ENCODE peak calls at places on chromosomes 7 and 10, in seven cellular contexts. W is IMR-90, V is trophoblast cell, X is mesendoderm, I is mesenchymal stem cell, J is neuronal stem cell, U is H1. R is an unnamed sample.

GRCh38 chr7:94375713-94376112 is 19.0 kb upstream of the COL1A2 start:
- DNase-seq in V (no peak), U (no peak), J (no peak), X (peak), I (peak), W (peak), R (no peak)

GRCh38 chr7:27169658-27170493 is 4.2 kb downstream of the HOXA10 start:
- DNase-seq in W (no peak), X (peak), J (no peak), V (peak), I (peak), U (no peak), R (peak)

GRCh38 chr10:96395931-96396877 is 37.4 kb upstream of the OPALIN start:
- DNase-seq in V (peak), X (peak), J (peak), U (peak), I (peak), W (peak), R (peak)

GRCh38 chr10:61627266-61627665 is 35.5 kb upstream of the CABCOCO1 start:
- DNase-seq in V (no peak), X (no peak), W (peak), J (no peak), I (no peak), U (no peak), R (no peak)

GRCh38 chr7:8208661-8209060 is 53.3 kb downstream of the ICA1 start:
- DNase-seq in X (no peak), V (no peak), J (no peak), U (no peak), I (no peak), W (no peak), R (no peak)

GRCh38 chr7:42893341-42894242 is 18.3 kb downstream of the C7orf25 start:
- DNase-seq in X (peak), J (no peak), V (no peak), U (no peak), I (no peak), W (no peak), R (no peak)

GRCh38 chr7:138075350-138075749 is 909 bp upstream of the AKR1D1 start:
- DNase-seq in W (no peak), X (no peak), I (no peak), V (no peak), J (no peak), U (no peak), R (no peak)

GRCh38 chr10:75243426-75243825 is 7.7 kb upstream of the COMTD1 start:
- DNase-seq in I (no peak), U (no peak), V (no peak), W (no peak), J (no peak), X (no peak), R (no peak)

GRCh38 chr10:128029280-128029618 is 97.0 kb downstream of the MKI67 start:
- DNase-seq in I (no peak), V (no peak), X (no peak), U (no peak), J (no peak), W (no peak), R (no peak)

GRCh38 chr10:6520138-6520537 is 59.9 kb downstream of the PRKCQ start:
- DNase-seq in X (no peak), W (no peak), I (no peak), J (no peak), U (no peak), V (no peak), R (no peak)

GRCh38 chr10:110304394-110304779 is 333 bp downstream of the SMNDC1 start:
- DNase-seq in X (no peak), W (no peak), V (peak), U (no peak), I (no peak), J (no peak), R (no peak)

GRCh38 chr10:78817804-78818203 is 251.0 kb upstream of the ZMIZ1 start:
- DNase-seq in I (no peak), X (no peak), J (no peak), U (no peak), W (no peak), V (no peak), R (no peak)

GRCh38 chr10:105063796-105064195 is 422.7 kb downstream of the SORCS3 start:
- DNase-seq in I (no peak), W (no peak), V (no peak), X (peak), U (peak), J (peak), R (peak)

GRCh38 chr7:128211626-128212025 is 29.5 kb upstream of the LEP start:
- DNase-seq in X (no peak), W (no peak), U (no peak), J (no peak), I (no peak), V (no peak), R (no peak)

GRCh38 chr10:52769966-52770365 is 2.6 kb downstream of the MBL2 start:
- DNase-seq in W (no peak), V (no peak), J (no peak), X (no peak), I (no peak), U (peak), R (no peak)

GRCh38 chr10:69696073-69696731 is 66.2 kb downstream of the FAM241B start:
- DNase-seq in U (peak), V (peak), W (peak), J (peak), I (peak), X (peak), R (peak)

GRCh38 chr10:26697922-26698608 is 564 bp downstream of the PDSS1 start:
- DNase-seq in X (peak), I (peak), V (peak), J (no peak), W (no peak), U (no peak), R (no peak)

GRCh38 chr7:43018446-43018845 is 86.3 kb downstream of the MRPL32 start:
- DNase-seq in V (no peak), X (no peak), I (no peak), W (no peak), U (no peak), J (no peak), R (no peak)

GRCh38 chr7:128869944-128870285 is 7.3 kb downstream of the ATP6V1F start:
- DNase-seq in W (no peak), U (no peak), V (no peak), X (no peak), I (no peak), J (peak), R (peak)

GRCh38 chr7:30740417-30741181 is 11.3 kb upstream of the INMT start:
- DNase-seq in W (peak), X (peak), I (peak), U (peak), J (peak), V (peak), R (peak)

GRCh38 chr10:29386347-29386999 is 97.6 kb downstream of the LYZL1 start:
- DNase-seq in I (peak), U (no peak), V (peak), X (peak), J (peak), W (peak), R (no peak)

GRCh38 chr10:79390057-79390456 is 42.8 kb downstream of the PPIF start:
- DNase-seq in V (no peak), W (no peak), U (no peak), J (no peak), X (no peak), I (no peak), R (no peak)

DNA sequence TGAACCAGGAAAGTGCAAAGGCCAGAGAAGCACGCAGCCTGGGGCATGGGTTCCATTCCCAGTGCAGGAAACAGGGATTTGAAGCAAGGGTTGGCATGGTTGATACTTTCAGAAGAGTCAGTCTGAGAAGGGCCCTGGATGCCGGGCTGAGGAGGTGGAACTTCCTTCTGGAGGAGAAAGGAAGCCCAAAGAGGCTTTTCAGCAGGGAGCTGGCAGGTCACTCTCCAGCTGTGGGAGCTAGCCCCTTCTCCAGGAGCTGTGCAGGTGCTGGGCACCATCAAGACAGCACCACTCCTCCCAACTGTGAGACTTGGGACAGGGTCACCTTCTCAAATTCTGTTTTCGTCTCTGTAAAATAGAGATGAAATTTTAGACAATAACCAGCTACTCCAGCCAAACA is 169.8 kb downstream of the ZNF248 start:
- DNase-seq in U (no peak), W (no peak), V (no peak), J (no peak), X (no peak), I (no peak), R (no peak)
- H3K4ac ChIP-seq in U (no peak), W (no peak), V (no peak), J (no peak), X (no peak), I (no peak), R (no peak)

GRCh38 chr10:97570146-97570788 is 2.3 kb upstream of the ANKRD2 start:
- DNase-seq in I (no peak), X (no peak), W (no peak), J (no peak), U (no peak), V (no peak), R (no peak)

GRCh38 chr10:97573021-97573420 is 442 bp downstream of the ANKRD2 start:
- DNase-seq in I (peak), X (no peak), W (peak), U (no peak), J (no peak), V (peak), R (no peak)

GRCh38 chr10:97570789-97571536 is 1.6 kb upstream of the ANKRD2 start:
- DNase-seq in W (no peak), U (no peak), V (peak), I (no peak), J (no peak), X (no peak), R (no peak)

GRCh38 chr10:97572214-97572989 is at the start of gene ANKRD2:
- DNase-seq in V (peak), W (peak), X (peak), I (peak), U (peak), J (peak), R (peak)

DNA sequence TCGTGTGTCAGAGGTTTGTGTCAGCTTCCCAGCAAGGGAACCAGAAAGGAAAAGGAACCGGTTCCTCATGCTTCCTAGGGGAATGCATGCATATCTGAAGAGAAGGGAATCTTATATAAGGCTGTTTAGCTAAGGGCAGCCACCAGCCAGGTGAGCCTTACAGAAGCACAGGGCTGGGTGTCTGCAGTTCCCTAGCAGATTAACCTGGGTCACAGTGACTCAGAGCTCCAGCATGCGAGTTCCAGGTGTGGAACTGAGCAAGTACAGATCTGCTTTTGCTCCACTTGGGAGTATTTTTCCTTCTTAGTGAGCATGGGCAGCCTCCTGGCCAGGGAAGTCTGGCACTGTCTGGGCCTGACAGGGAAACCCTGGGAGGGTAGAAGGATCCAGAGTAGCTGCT is 957 bp upstream of the ANKRD2 start:
- DNase-seq in I (no peak), X (no peak), J (no peak), U (no peak), V (peak), W (no peak), R (no peak)
- H3K23ac ChIP-seq in I (no peak), X (peak), J (no peak), U (no peak), V (no peak), W (no peak), R (no peak)

DNA sequence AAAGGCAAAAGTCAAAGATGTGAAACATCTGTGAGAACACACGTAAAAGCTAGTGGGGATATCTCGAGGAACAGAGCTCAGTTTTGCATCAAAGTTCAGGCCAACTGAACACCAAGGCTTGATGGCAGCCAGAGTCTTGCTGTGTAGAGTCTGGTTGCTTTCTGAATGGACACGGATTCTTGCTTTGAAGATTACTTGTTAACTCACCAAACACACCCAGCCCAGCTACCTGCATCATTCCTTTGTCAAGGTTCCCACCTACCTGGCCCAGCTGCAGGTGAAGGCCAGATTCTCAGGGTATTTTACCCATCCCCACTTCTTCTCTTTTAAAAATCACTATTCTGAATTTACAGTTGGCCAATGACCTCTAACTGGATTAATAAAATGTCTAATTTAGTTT is 174.4 kb upstream of the PHYHIPL start:
- DNase-seq in W (no peak), V (peak), U (no peak), X (no peak), I (no peak), J (no peak), R (no peak)
- H3K4ac ChIP-seq in W (no peak), V (no peak), U (no peak), X (no peak), I (no peak), J (no peak), R (no peak)

DNA sequence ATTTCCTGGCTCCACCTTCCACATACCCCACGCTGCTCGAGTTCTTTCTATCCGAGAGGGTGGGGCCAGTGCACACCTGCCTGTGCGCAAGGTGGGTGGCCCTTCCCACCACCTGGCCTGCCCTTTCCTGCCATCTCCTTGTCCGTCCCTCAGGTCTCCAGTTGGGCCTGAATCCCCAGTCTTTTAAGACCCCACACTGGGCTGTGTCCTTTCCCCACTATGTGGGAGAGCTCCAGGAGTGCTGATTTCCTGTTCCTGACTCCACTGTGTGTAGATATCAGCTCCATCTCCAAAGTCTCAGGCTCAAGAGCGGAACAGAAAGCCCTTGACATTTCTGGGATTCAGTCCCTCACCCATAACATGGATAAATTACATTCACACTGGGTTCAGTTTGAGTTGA is 20.1 kb downstream of the LHPP start:
- DNase-seq in W (no peak), J (no peak), I (no peak), U (no peak), V (no peak), X (no peak), R (no peak)
- H3K23ac ChIP-seq in W (no peak), J (no peak), I (no peak), U (no peak), V (no peak), X (no peak), R (no peak)

GRCh38 chr10:49598164-49598856 is 11.8 kb upstream of the SLC18A3 start:
- DNase-seq in J (no peak), W (no peak), X (no peak), I (no peak), U (no peak), V (no peak), R (no peak)
- H3K4ac ChIP-seq in J (no peak), W (no peak), X (no peak), I (no peak), U (no peak), V (peak), R (no peak)

GRCh38 chr10:17606547-17607040 is 10.6 kb downstream of the HACD1 start:
- DNase-seq in U (no peak), V (no peak), X (no peak), W (no peak), J (no peak), I (no peak), R (no peak)
- H3K23ac ChIP-seq in U (no peak), V (no peak), X (no peak), W (no peak), J (no peak), I (no peak), R (no peak)

GRCh38 chr7:22429386-22429785 is 70.6 kb downstream of the STEAP1B start:
- DNase-seq in J (no peak), U (no peak), W (peak), X (no peak), I (no peak), V (peak), R (no peak)
- H3K4ac ChIP-seq in J (no peak), U (no peak), W (no peak), X (no peak), I (no peak), V (no peak), R (no peak)